ENCODE peak calls at places on chromosomes 4 and X, in nine cellular contexts. A, L, B, X, Q, C, T, G and P are unnamed samples. For H3K36me3, the result is how much of the 10 kb centered on the place peaks cover.

GRCh38 chr4:128553665-128554515 is 255.6 kb upstream of the JADE1 start:
- DNase-seq in A (peak), L (no peak), B (no peak), X (no peak), Q (no peak), C (no peak), T (no peak), G (no peak), P (no peak)

GRCh38 chrX:130082244-130083106 is 27.8 kb downstream of the ELF4 start:
- DNase-seq in A (no peak), L (peak), B (no peak), X (peak), Q (no peak), C (no peak), T (no peak), G (peak), P (peak)

GRCh38 chr4:60992037-60992436 is 208.1 kb upstream of the ADGRL3 start:
- DNase-seq in A (no peak), L (no peak), B (no peak), X (no peak), Q (no peak), C (no peak), T (no peak), G (no peak), P (no peak)

GRCh38 chr4:33052241-33052640 is 2332.1 kb downstream of the PCDH7 start:
- DNase-seq in A (no peak), L (no peak), B (peak), X (no peak), Q (no peak), C (no peak), T (no peak), G (no peak), P (no peak)

GRCh38 chr4:21209854-21210253 is 509.6 kb downstream of the PACRGL start:
- DNase-seq in A (no peak), L (no peak), B (no peak), X (no peak), Q (no peak), C (no peak), T (no peak), G (no peak), P (no peak)

GRCh38 chr4:105520819-105521790 is 31.3 kb upstream of the ARHGEF38 start:
- DNase-seq in A (peak), L (no peak), B (peak), X (no peak), Q (peak), C (peak), T (no peak), G (no peak), P (peak)

GRCh38 chr4:167930171-167930570 is 162.2 kb upstream of the ANXA10 start:
- DNase-seq in A (no peak), L (no peak), B (no peak), X (no peak), Q (no peak), C (peak), T (no peak), G (no peak), P (no peak)

GRCh38 chr4:176622251-176622968 is 170.3 kb downstream of the VEGFC start:
- DNase-seq in A (no peak), L (no peak), B (peak), X (no peak), Q (no peak), C (no peak), T (no peak), G (no peak), P (no peak)

GRCh38 chrX:149830192-149830873 is 48.6 kb downstream of the MAGEA9 start:
- DNase-seq in A (no peak), L (no peak), B (peak), X (no peak), Q (peak), C (peak), T (no peak), G (no peak), P (no peak)

GRCh38 chrX:63424063-63424462 is 72.9 kb upstream of the SPIN4 start:
- DNase-seq in A (no peak), L (no peak), B (no peak), X (no peak), Q (no peak), C (no peak), T (no peak), G (no peak), P (no peak)

GRCh38 chr4:172850838-172851237 is 317.8 kb upstream of the GALNT7 start:
- DNase-seq in A (no peak), L (no peak), B (peak), X (no peak), Q (peak), C (no peak), T (no peak), G (no peak), P (no peak)

GRCh38 chr4:146959692-146960091 is 14.0 kb upstream of the TTC29 start:
- DNase-seq in A (no peak), L (no peak), B (peak), X (no peak), Q (no peak), C (no peak), T (no peak), G (no peak), P (no peak)

GRCh38 chrX:140274761-140275525 is 229.9 kb downstream of the SOX3 start:
- DNase-seq in A (no peak), L (no peak), B (peak), X (no peak), Q (no peak), C (peak), T (no peak), G (no peak), P (no peak)

GRCh38 chr4:186628058-186628711 is 72.8 kb upstream of the MTNR1A start:
- DNase-seq in A (no peak), L (no peak), B (no peak), X (no peak), Q (no peak), C (no peak), T (no peak), G (no peak), P (peak)

GRCh38 chr4:100738388-100739165 is 220.8 kb upstream of the EMCN start:
- DNase-seq in A (no peak), L (no peak), B (peak), X (peak), Q (peak), C (no peak), T (no peak), G (no peak), P (no peak)

GRCh38 chr4:138222041-138222440 is 20.1 kb downstream of the SLC7A11 start:
- DNase-seq in A (no peak), L (no peak), B (peak), X (no peak), Q (peak), C (no peak), T (no peak), G (no peak), P (no peak)

GRCh38 chrX:15418707-15419181 is 34.5 kb upstream of the VEGFD start:
- DNase-seq in A (no peak), L (no peak), B (no peak), X (no peak), Q (no peak), C (no peak), T (no peak), G (no peak), P (no peak)

GRCh38 chr4:55609393-55609821 is 17.4 kb upstream of the PDCL2 start:
- DNase-seq in A (no peak), L (no peak), B (peak), X (no peak), Q (no peak), C (no peak), T (no peak), G (no peak), P (peak)

GRCh38 chr4:169567916-169568315 is 44.5 kb downstream of the NEK1 start:
- DNase-seq in A (no peak), L (no peak), B (no peak), X (no peak), Q (no peak), C (no peak), T (no peak), G (no peak), P (no peak)

GRCh38 chrX:65575024-65575423 is 40.4 kb upstream of the LAS1L start:
- DNase-seq in A (no peak), L (no peak), B (peak), X (no peak), Q (no peak), C (no peak), T (no peak), G (no peak), P (no peak)

GRCh38 chrX:155293771-155294170 is 29.5 kb upstream of the RAB39B start:
- DNase-seq in A (no peak), L (no peak), B (no peak), X (no peak), Q (no peak), C (no peak), T (no peak), G (no peak), P (no peak)

GRCh38 chr4:175953960-175954521 is 111.6 kb upstream of the WDR17 start:
- DNase-seq in A (no peak), L (no peak), B (no peak), X (no peak), Q (no peak), C (peak), T (no peak), G (no peak), P (no peak)

GRCh38 chrX:16838202-16839066 is 31.7 kb downstream of the RBBP7 start:
- DNase-seq in A (no peak), L (no peak), B (peak), X (no peak), Q (peak), C (no peak), T (no peak), G (no peak), P (no peak)

GRCh38 chr4:176444741-176445140 is 125.0 kb downstream of the SPCS3 start:
- DNase-seq in A (no peak), L (no peak), B (peak), X (no peak), Q (no peak), C (no peak), T (no peak), G (no peak), P (no peak)

GRCh38 chr4:137635596-137635995 is 103.3 kb upstream of the PCDH18 start:
- DNase-seq in A (no peak), L (no peak), B (peak), X (no peak), Q (no peak), C (peak), T (no peak), G (no peak), P (no peak)

GRCh38 chr4:185602397-185602796 is 67.1 kb upstream of the PDLIM3 start:
- DNase-seq in A (no peak), L (no peak), B (no peak), X (no peak), Q (no peak), C (no peak), T (no peak), G (no peak), P (no peak)

GRCh38 chr4:184439856-184440592 is 34.3 kb downstream of the IRF2 start:
- DNase-seq in A (peak), L (peak), B (peak), X (peak), Q (peak), C (no peak), T (no peak), G (no peak), P (no peak)

GRCh38 chr4:3858765-3859388 is 92.7 kb downstream of the ADRA2C start:
- DNase-seq in A (no peak), L (no peak), B (no peak), X (no peak), Q (no peak), C (no peak), T (no peak), G (no peak), P (no peak)

GRCh38 chrX:136065044-136065671 is 79.9 kb downstream of the SLC9A6 start:
- DNase-seq in A (no peak), L (peak), B (peak), X (no peak), Q (no peak), C (no peak), T (no peak), G (no peak), P (peak)

GRCh38 chr4:7607156-7607910 is 172.6 kb upstream of the PSAPL1 start:
- DNase-seq in A (no peak), L (no peak), B (no peak), X (no peak), Q (no peak), C (no peak), T (no peak), G (no peak), P (no peak)

GRCh38 chr4:28357985-28358384 is 1497.3 kb downstream of the STIM2 start:
- DNase-seq in A (no peak), L (no peak), B (peak), X (no peak), Q (peak), C (peak), T (no peak), G (no peak), P (no peak)

GRCh38 chrX:13747836-13748235 is 13.3 kb downstream of the OFD1 start:
- DNase-seq in A (no peak), L (no peak), B (peak), X (no peak), Q (peak), C (peak), T (no peak), G (no peak), P (peak)

GRCh38 chr4:5746829-5747745 is 36.1 kb downstream of the EVC start:
- DNase-seq in A (peak), L (no peak), B (peak), X (peak), Q (no peak), C (no peak), T (no peak), G (peak), P (no peak)

GRCh38 chr4:140243345-140243753 is 89.4 kb upstream of the MAML3 start:
- DNase-seq in A (no peak), L (peak), B (no peak), X (no peak), Q (peak), C (no peak), T (peak), G (peak), P (peak)

DNA sequence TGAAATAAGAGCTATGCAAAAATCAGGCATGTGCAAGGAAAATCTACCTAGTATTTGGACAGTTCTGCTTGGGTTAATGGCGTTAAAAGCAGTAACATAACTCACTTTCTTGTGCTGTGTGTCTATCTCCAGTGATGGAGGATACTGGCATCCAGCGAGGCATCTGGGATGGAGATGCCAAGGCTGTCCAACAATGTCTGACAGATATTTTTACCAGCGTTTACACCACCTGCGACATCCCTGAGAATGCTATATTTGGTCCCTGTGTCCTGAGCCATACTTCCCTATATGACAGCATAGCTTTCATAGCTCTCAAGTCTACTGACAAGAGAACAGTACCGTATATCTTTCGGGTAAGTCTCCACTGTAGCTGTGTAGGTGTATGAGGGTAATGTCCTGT is 2.6 kb downstream of the PRDM8 start:
- DNase-seq in A (no peak), L (no peak), B (no peak), X (no peak), Q (no peak), C (no peak), T (no peak), G (no peak), P (no peak)
- H3K27ac ChIP-seq in A (no peak), L (no peak), B (no peak), X (no peak), Q (no peak), C (no peak), T (no peak), G (no peak), P (no peak)

GRCh38 chrX:118682258-118683014 is 45.0 kb upstream of the IL13RA1 start:
- DNase-seq in A (no peak), L (no peak), B (no peak), X (no peak), Q (no peak), C (no peak), T (no peak), G (no peak), P (no peak)
- H3K36me3 ChIP-seq in A (under half), L (under half), B (under half), X (under half), Q (under half), C (under half), T (under half), G (under half), P (under half)

GRCh38 chrX:97609357-97609756 is 725.6 kb downstream of the RPA4 start:
- DNase-seq in A (no peak), L (no peak), B (no peak), X (no peak), Q (no peak), C (no peak), T (no peak), G (no peak), P (no peak)
- H3K27ac ChIP-seq in A (no peak), L (no peak), B (no peak), X (no peak), Q (no peak), C (no peak), T (no peak), G (no peak), P (no peak)

DNA sequence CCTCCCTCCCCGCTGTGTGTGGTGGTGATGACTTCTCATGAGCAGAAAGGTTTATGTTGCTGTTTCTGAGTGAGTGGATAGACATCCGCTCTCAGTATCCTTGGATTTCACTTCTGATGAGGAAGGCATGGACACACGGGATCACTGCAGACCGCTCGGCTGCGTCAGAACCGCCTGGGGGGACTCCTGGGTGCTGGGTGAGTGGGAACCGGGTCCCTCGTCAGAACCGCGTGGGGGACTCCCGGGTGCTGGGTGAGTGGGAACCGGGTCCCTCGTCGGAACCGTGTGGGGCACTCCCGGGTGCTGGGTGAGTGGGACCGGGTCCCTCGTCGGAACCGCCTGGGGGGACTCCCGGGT is 9.0 kb downstream of the CTBP1 start:
- DNase-seq in A (no peak), L (no peak), B (no peak), X (no peak), Q (no peak), C (peak), T (no peak), G (no peak), P (no peak)
- H3K36me3 ChIP-seq in A (half or more), L (under half), B (under half), X (half or more), Q (under half), C (under half), T (under half), G (under half), P (half or more)